ENCODE peak calls at places on chromosomes 11 and 22, in eight cellular contexts. R is prostate gland, S is ecto neural progenitor cell, A is psoas muscle, T is NCI-H1092 treated with DMSO at 0.1 percent for 48 hours, Q is NCI-H526, I is substantia nigra, G is Peyer's patch. L is an unnamed sample.
A peak's percentile ranks its signal among the peaks of the same experiment; 100 is the strongest.

GRCh38 chr11:128210148-128210940 is 377.0 kb downstream of the ETS1 start:
- DNase-seq in R (peak; percentile 62), S (no peak), A (no peak), T (no peak), Q (no peak), I (no peak), G (peak; percentile 71), L (no peak)

GRCh38 chr11:16403851-16404250 is 47.5 kb upstream of the SOX6 start:
- DNase-seq in R (no peak), S (no peak), A (no peak), T (no peak), Q (no peak), I (no peak), G (no peak), L (no peak)

GRCh38 chr11:130118636-130119387 is 40.8 kb upstream of the ST14 start:
- DNase-seq in R (no peak), S (no peak), A (no peak), T (no peak), Q (no peak), I (no peak), G (peak; percentile 58), L (no peak)

GRCh38 chr22:49404020-49404419 is 423.7 kb downstream of the BRD1 start:
- DNase-seq in R (no peak), S (peak; percentile 30), A (no peak), T (no peak), Q (no peak), I (no peak), G (peak; percentile 17), L (no peak)

GRCh38 chr11:64921384-64921783 is 3.1 kb upstream of the PPP2R5B start:
- DNase-seq in R (no peak), S (no peak), A (peak; percentile 28), T (no peak), Q (no peak), I (no peak), G (no peak), L (no peak)

GRCh38 chr11:120522736-120523135 is 11.2 kb downstream of the GRIK4 start:
- DNase-seq in R (no peak), S (peak; percentile 36), A (no peak), T (peak; percentile 50), Q (no peak), I (no peak), G (no peak), L (no peak)

GRCh38 chr11:68839953-68840641 is 1.6 kb downstream of the CPT1A start:
- DNase-seq in R (no peak), S (no peak), A (no peak), T (no peak), Q (peak; percentile 68), I (no peak), G (peak; percentile 65), L (no peak)

GRCh38 chr11:16607675-16608644 is 130.5 kb upstream of the C11orf58 start:
- DNase-seq in R (peak; percentile 69), S (peak; percentile 89), A (peak; percentile 85), T (peak; percentile 88), Q (peak; percentile 84), I (peak; percentile 71), G (peak; percentile 61), L (no peak)

GRCh38 chr11:7927635-7928034 is 3.4 kb downstream of the OR10A6 start:
- DNase-seq in R (no peak), S (no peak), A (no peak), T (no peak), Q (no peak), I (no peak), G (no peak), L (no peak)

GRCh38 chr22:31585161-31585859 is 76.7 kb downstream of the PISD start:
- DNase-seq in R (no peak), S (no peak), A (no peak), T (no peak), Q (no peak), I (no peak), G (peak; percentile 27), L (no peak)

GRCh38 chr11:35529971-35530495 is 4.6 kb upstream of the PAMR1 start:
- DNase-seq in R (no peak), S (no peak), A (no peak), T (no peak), Q (no peak), I (no peak), G (no peak), L (no peak)

GRCh38 chr11:70624598-70624993 is 226.3 kb downstream of the CTTN start:
- DNase-seq in R (no peak), S (no peak), A (no peak), T (no peak), Q (no peak), I (no peak), G (no peak), L (no peak)

GRCh38 chr22:49297871-49298721 is 529.6 kb downstream of the BRD1 start:
- DNase-seq in R (no peak), S (peak; percentile 43), A (no peak), T (no peak), Q (no peak), I (no peak), G (peak; percentile 29), L (no peak)

GRCh38 chr11:2554338-2555240 is 109.8 kb downstream of the KCNQ1 start:
- DNase-seq in R (no peak), S (no peak), A (no peak), T (no peak), Q (no peak), I (no peak), G (peak; percentile 34), L (no peak)

GRCh38 chr11:46216040-46216764 is 61.3 kb upstream of the CREB3L1 start:
- DNase-seq in R (no peak), S (no peak), A (no peak), T (no peak), Q (no peak), I (no peak), G (no peak), L (no peak)

GRCh38 chr11:102530558-102530957 is at the start of gene MMP7:
- DNase-seq in R (no peak), S (no peak), A (no peak), T (no peak), Q (no peak), I (no peak), G (no peak), L (no peak)

GRCh38 chr11:67286621-67287333 is 2.3 kb upstream of the ANKRD13D start:
- DNase-seq in R (no peak), S (no peak), A (peak; percentile 60), T (no peak), Q (no peak), I (peak; percentile 51), G (no peak), L (no peak)

L was measured in NCI-H2171 treated with DMSO at 0.1 percent for 48 hours.